ENCODE peak calls at places on chromosomes 12 and 14, in five cellular contexts. D is WTC11, N is HepG2, V is H1, P is K562. X is an unnamed sample.

GRCh38 chr12:12024958-12025682 is 45.6 kb upstream of the BCL2L14 start:
- DNase-seq in V (peak; percentile 20), N (no peak), P (no peak), D (no peak), X (peak; percentile 93)

GRCh38 chr12:124316257-124316656 is 21.4 kb downstream of the RFLNA start:
- DNase-seq in V (no peak), P (no peak), N (no peak), D (no peak), X (no peak)

GRCh38 chr14:31582286-31582691 is 21.1 kb downstream of the NUBPL start:
- DNase-seq in V (no peak), P (no peak), N (no peak), D (no peak), X (no peak)

GRCh38 chr12:12357697-12358476 is 1.0 kb downstream of the BORCS5 start:
- DNase-seq in D (no peak), N (no peak), P (no peak), V (peak; percentile 33), X (no peak)

GRCh38 chr14:92638904-92639303 is 109.5 kb downstream of the LGMN start:
- DNase-seq in P (no peak), N (no peak), V (no peak), D (no peak), X (no peak)

GRCh38 chr14:87014854-87015253 is 978.1 kb downstream of the GALC start:
- DNase-seq in V (no peak), D (no peak), N (no peak), P (no peak), X (no peak)

GRCh38 chr14:49483266-49483665 is 102.9 kb downstream of the RPS29 start:
- DNase-seq in D (no peak), P (no peak), N (no peak), V (no peak), X (peak; percentile 13)

GRCh38 chr14:74932401-74932901 is 9.4 kb upstream of the RPS6KL1 start:
- DNase-seq in P (no peak), D (no peak), V (no peak), N (no peak), X (no peak)

GRCh38 chr12:133264173-133264572 is 28.5 kb upstream of the ANHX start:
- DNase-seq in P (no peak), N (no peak), D (no peak), V (no peak), X (no peak)

GRCh38 chr14:103552011-103552797 is 10.3 kb downstream of the BAG5 start:
- DNase-seq in D (no peak), P (no peak), V (no peak), N (no peak), X (no peak)

GRCh38 chr12:21607701-21608100 is 3.1 kb upstream of the GYS2 start:
- DNase-seq in D (no peak), V (no peak), N (no peak), P (no peak), X (no peak)

GRCh38 chr14:99735189-99736135 is 51.4 kb downstream of the CYP46A1 start:
- DNase-seq in V (no peak), P (no peak), N (no peak), D (peak; percentile 6), X (no peak)

GRCh38 chr12:119208626-119209061 is 29.9 kb downstream of the HSPB8 start:
- DNase-seq in V (no peak), P (no peak), N (peak; percentile 33), D (peak; percentile 31), X (no peak)

GRCh38 chr14:75543786-75544185 is 21.5 kb downstream of the BATF start:
- DNase-seq in V (no peak), P (no peak), N (no peak), D (no peak), X (no peak)

GRCh38 chr12:115075552-115076170 is 391.7 kb upstream of the TBX3 start:
- DNase-seq in D (no peak), N (no peak), P (peak; percentile 26), V (no peak), X (no peak)

GRCh38 chr12:49901026-49901425 is 2.7 kb downstream of the FAIM2 start:
- DNase-seq in D (no peak), P (no peak), N (no peak), V (no peak), X (no peak)

GRCh38 chr12:38930994-38931393 is 25.6 kb upstream of the CPNE8 start:
- DNase-seq in V (no peak), N (peak; percentile 4), D (no peak), P (no peak), X (no peak)

GRCh38 chr12:104708891-104709290 is 249.2 kb downstream of the SLC41A2 start:
- DNase-seq in P (no peak), V (no peak), N (no peak), D (no peak), X (no peak)

GRCh38 chr14:78291958-78292357 is 121.8 kb downstream of the NRXN3 start:
- DNase-seq in V (no peak), P (no peak), D (no peak), N (no peak), X (peak; percentile 3)

GRCh38 chr12:12736759-12737676 is 19.9 kb downstream of the CDKN1B start:
- DNase-seq in V (no peak), D (no peak), P (peak; percentile 43), N (no peak), X (peak; percentile 45)

GRCh38 chr14:38663382-38663781 is 407.5 kb upstream of the CLEC14A start:
- DNase-seq in P (no peak), N (no peak), D (no peak), V (no peak), X (no peak)

DNA sequence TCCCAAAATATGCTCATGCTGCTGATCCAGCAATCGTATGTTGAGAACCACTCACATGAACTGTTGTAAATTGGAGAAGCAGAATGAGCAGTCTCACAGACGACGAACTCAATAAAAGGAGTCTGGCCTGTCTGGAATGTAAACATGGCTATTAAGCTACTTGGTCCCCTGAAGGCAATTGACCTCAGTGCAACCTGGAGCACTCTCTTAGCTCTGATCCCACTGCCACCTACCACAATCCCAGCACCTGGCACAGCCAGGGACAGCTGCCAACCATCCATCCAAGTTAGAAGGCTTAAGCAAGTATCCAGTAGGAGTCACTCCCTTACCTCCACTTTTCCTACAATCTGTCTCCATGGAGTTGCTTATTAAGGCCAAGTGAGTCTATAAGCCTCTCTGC is 406.9 kb upstream of the CLEC14A start:
- DNase-seq in N (no peak), D (no peak), P (no peak), V (no peak), X (no peak)
- TF ChIP-seq ATF3 in N (no peak), D (no peak), P (no peak), V (no peak), X (no peak)

DNA sequence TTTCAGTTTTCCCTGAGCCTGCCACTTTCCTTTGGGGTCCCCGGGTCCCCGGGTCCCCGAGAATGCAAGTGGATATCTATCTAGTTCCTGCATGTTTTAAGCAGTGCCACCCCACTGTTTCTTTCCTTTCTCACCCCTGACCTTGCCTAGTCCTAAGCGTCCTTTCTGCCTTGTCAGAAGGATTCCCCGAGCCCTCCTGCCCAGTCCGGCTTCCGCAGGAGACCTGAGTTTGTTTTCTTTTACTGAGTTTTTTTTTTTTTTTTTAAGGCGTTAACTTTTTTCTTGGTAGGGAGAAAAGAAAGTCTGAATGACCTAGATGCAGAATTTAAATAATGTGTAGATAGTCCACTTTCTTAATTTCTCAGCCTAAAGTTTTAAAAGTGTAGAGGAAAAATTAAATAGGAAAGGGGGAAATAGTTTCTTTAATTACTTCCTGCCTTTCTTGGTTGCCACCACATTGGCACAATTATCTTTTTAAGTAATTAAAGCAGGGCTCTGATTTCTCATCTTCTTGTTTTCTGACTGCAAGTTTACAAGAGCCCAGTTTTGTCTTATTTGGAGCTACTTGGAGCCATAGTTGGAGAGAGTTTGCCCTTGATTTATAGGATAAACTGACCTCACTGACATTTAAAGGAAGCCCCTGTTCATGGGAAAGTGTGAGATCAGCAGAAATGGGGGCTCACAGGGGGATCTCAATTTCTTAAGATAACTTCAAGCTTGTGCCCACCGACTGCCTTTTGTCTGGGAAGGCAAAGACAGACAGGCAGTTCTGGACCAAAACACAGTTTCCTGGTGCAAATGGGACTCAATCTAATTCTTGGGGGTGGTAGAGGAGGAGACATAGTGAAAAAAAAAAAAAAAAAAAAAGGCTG is 2.9 kb downstream of the PAX9 start:
- DNase-seq in V (no peak), D (no peak), P (no peak), N (no peak), X (no peak)
- TF ChIP-seq USF2 in V (no peak), D (no peak), P (no peak), N (no peak), X (no peak)

GRCh38 chr14:90630407-90630806 is 185.8 kb downstream of the TTC7B start:
- DNase-seq in V (no peak), P (no peak), D (no peak), N (no peak), X (no peak)
- TF ChIP-seq ATF3 in V (no peak), P (no peak), D (no peak), N (no peak), X (no peak)

GRCh38 chr14:64971890-64972785 is at the start of gene RAB15:
- DNase-seq in N (no peak), P (peak; percentile 49), D (peak; percentile 43), V (no peak), X (no peak)
- TF ChIP-seq USF2 in N (no peak), P (no peak), D (no peak), V (no peak), X (no peak)

DNA sequence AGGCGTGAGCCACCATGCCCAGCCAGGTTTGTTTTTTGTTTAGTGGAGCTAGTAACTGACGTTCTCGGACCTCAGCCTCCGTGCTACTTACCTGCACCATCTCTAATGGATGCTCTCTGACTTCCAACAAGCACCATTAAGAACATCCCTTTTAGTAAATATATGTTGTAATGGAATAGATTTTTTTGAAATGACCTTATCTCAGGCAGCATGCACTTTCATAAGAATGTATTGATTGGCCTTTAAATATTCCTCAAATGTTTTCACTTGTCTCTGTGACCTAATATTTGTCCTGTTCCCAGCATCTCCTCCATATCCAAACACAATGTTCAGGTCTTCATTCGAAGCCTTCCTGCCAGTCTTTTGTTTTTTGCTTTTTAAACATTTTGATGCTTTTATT is 51.7 kb downstream of the PLXNC1 start:
- DNase-seq in V (no peak), D (no peak), P (no peak), N (peak; percentile 76), X (no peak)
- TF ChIP-seq ATF3 in V (no peak), D (no peak), P (no peak), N (no peak), X (no peak)

X was measured in GM12878.